ENCODE peak calls at places on chromosomes 13 and 19, in seven cellular contexts. Y is A172, K is AG09309, C is psoas muscle, V is NCI-H187 treated with DMSO at 0.1 percent for 48 hours, R is GM23248, X is left colon. G is an unnamed sample.

GRCh38 chr13:48233886-48234488 is 981 bp downstream of the ITM2B start:
- DNase-seq in Y (peak), K (no peak), C (no peak), V (no peak), R (peak), X (no peak), G (peak)

GRCh38 chr19:10193666-10194499 is 870 bp downstream of the DNMT1 start:
- DNase-seq in Y (peak), K (no peak), C (no peak), V (no peak), R (peak), X (no peak), G (peak)

GRCh38 chr13:100610399-100611347 is 22.1 kb upstream of the GGACT start:
- DNase-seq in Y (no peak), K (no peak), C (no peak), V (no peak), R (no peak), X (no peak), G (no peak)

GRCh38 chr19:14528419-14529253 is 758 bp upstream of the TECR start:
- DNase-seq in Y (no peak), K (no peak), C (peak), V (no peak), R (no peak), X (peak), G (no peak)

GRCh38 chr13:98405107-98405571 is 171.8 kb downstream of the STK24 start:
- DNase-seq in Y (no peak), K (no peak), C (no peak), V (peak), R (peak), X (no peak), G (peak)

GRCh38 chr13:107376393-107377085 is 808.6 kb upstream of the ARGLU1 start:
- DNase-seq in Y (no peak), K (no peak), C (no peak), V (no peak), R (peak), X (no peak), G (no peak)

GRCh38 chr19:10641248-10641647 is 12.9 kb upstream of the ILF3 start:
- DNase-seq in Y (no peak), K (no peak), C (no peak), V (no peak), R (no peak), X (no peak), G (no peak)

GRCh38 chr13:110200276-110200675 is 106.7 kb downstream of the COL4A1 start:
- DNase-seq in Y (no peak), K (no peak), C (no peak), V (no peak), R (no peak), X (no peak), G (no peak)

GRCh38 chr19:2906631-2907195 is 6.0 kb downstream of the ZNF57 start:
- DNase-seq in Y (no peak), K (no peak), C (no peak), V (no peak), R (no peak), X (no peak), G (no peak)

GRCh38 chr13:41402695-41403511 is 54.4 kb upstream of the RGCC start:
- DNase-seq in Y (no peak), K (no peak), C (no peak), V (no peak), R (no peak), X (no peak), G (no peak)

GRCh38 chr13:105979131-105979530 is 556.3 kb downstream of the EFNB2 start:
- DNase-seq in Y (no peak), K (no peak), C (no peak), V (no peak), R (no peak), X (no peak), G (no peak)

GRCh38 chr13:36530050-36530789 is 97.9 kb downstream of the CCNA1 start:
- DNase-seq in Y (no peak), K (peak), C (no peak), V (no peak), R (no peak), X (no peak), G (no peak)

GRCh38 chr13:33080962-33081655 is 64.9 kb downstream of the KL start:
- DNase-seq in Y (no peak), K (no peak), C (no peak), V (no peak), R (peak), X (no peak), G (no peak)

GRCh38 chr19:56333506-56333905 is 18.9 kb upstream of the ZSCAN5A start:
- DNase-seq in Y (peak), K (peak), C (no peak), V (no peak), R (peak), X (peak), G (peak)

GRCh38 chr13:35966024-35966423 is 165.2 kb downstream of the DCLK1 start:
- DNase-seq in Y (no peak), K (no peak), C (no peak), V (no peak), R (peak), X (no peak), G (no peak)

GRCh38 chr13:99382428-99383133 is 75.4 kb upstream of the GPR183 start:
- DNase-seq in Y (no peak), K (no peak), C (no peak), V (no peak), R (peak), X (peak), G (no peak)

GRCh38 chr13:91017031-91017668 is 330.3 kb upstream of the MIR17HG start:
- DNase-seq in Y (peak), K (no peak), C (peak), V (no peak), R (peak), X (peak), G (peak)

GRCh38 chr19:1882089-1882785 is 3.1 kb downstream of the ABHD17A start:
- DNase-seq in Y (no peak), K (no peak), C (no peak), V (no peak), R (no peak), X (no peak), G (no peak)

GRCh38 chr19:31135841-31136240 is 213.4 kb downstream of the TSHZ3 start:
- DNase-seq in Y (peak), K (no peak), C (no peak), V (no peak), R (peak), X (no peak), G (no peak)

GRCh38 chr13:99692854-99693253 is 191.6 kb downstream of the TM9SF2 start:
- DNase-seq in Y (no peak), K (no peak), C (no peak), V (no peak), R (no peak), X (no peak), G (no peak)

G was measured in GM03348.